ENCODE peak calls at places on chromosomes 13 and 19, in five cellular contexts. H is tibial nerve, T is aorta, S is T-cell, V is lower lobe of right lung. A is an unnamed sample.

GRCh38 chr13:110329798-110330461 is 22.8 kb downstream of the COL4A2 start:
- DNase-seq in T (peak), H (no peak), V (no peak), S (no peak), A (no peak)

GRCh38 chr13:108943842-108944241 is 314.4 kb downstream of the MYO16 start:
- DNase-seq in T (no peak), V (no peak), H (no peak), S (no peak), A (no peak)

GRCh38 chr13:40064723-40065122 is 409.3 kb downstream of the COG6 start:
- DNase-seq in S (no peak), H (no peak), V (no peak), T (peak), A (no peak)

GRCh38 chr19:33427801-33428626 is 54.5 kb downstream of the CEBPG start:
- DNase-seq in H (no peak), V (peak), T (peak), S (no peak), A (no peak)

GRCh38 chr13:51645154-51645650 is 60.9 kb downstream of the WDFY2 start:
- DNase-seq in V (no peak), T (no peak), H (no peak), S (peak), A (no peak)

GRCh38 chr19:44757057-44757734 is 8.7 kb downstream of the BCL3 start:
- DNase-seq in H (peak), T (peak), V (no peak), S (no peak), A (no peak)

GRCh38 chr13:44421853-44422525 is 48.4 kb downstream of the SERP2 start:
- DNase-seq in T (no peak), S (no peak), H (no peak), V (no peak), A (no peak)

GRCh38 chr13:45575146-45575829 is 40.3 kb downstream of the ERICH6B start:
- DNase-seq in V (no peak), H (no peak), T (no peak), S (no peak), A (no peak)

GRCh38 chr19:44539236-44539819 is 9.9 kb upstream of the CEACAM20 start:
- DNase-seq in H (no peak), S (no peak), T (no peak), V (no peak), A (no peak)

GRCh38 chr19:15287496-15287895 is 44.8 kb downstream of the BRD4 start:
- DNase-seq in S (no peak), H (no peak), T (no peak), V (no peak), A (no peak)

GRCh38 chr13:26604784-26605183 is 47.3 kb downstream of the WASF3 start:
- DNase-seq in H (peak), S (no peak), V (peak), T (no peak), A (no peak)

A was measured in GM12892.